ENCODE peak calls at places on chromosome 5, in four cellular contexts. W, T, R and H are unnamed samples.

GRCh38 chr5:119476341-119476740 is 24.0 kb downstream of the HSD17B4 start:
- DNase-seq in W (no peak), T (no peak), R (no peak), H (no peak)

GRCh38 chr5:122165574-122166021 is 36.3 kb downstream of the ZNF474 start:
- DNase-seq in W (no peak), T (no peak), R (no peak), H (no peak)

GRCh38 chr5:138032028-138032571 is 779 bp downstream of the FAM13B start:
- DNase-seq in W (peak), T (peak), R (peak), H (peak)

GRCh38 chr5:173780356-173781234 is 107.6 kb upstream of the CPEB4 start:
- DNase-seq in W (no peak), T (no peak), R (no peak), H (no peak)

GRCh38 chr5:6714221-6715041 is 1.2 kb downstream of the TENT4A start:
- DNase-seq in W (peak), T (peak), R (peak), H (peak)

GRCh38 chr5:172322028-172322965 is 38.7 kb upstream of the UBTD2 start:
- DNase-seq in W (no peak), T (no peak), R (no peak), H (no peak)

GRCh38 chr5:72494700-72495124 is 12.5 kb downstream of the ZNF366 start:
- DNase-seq in W (no peak), T (no peak), R (no peak), H (no peak)

GRCh38 chr5:127824126-127824525 is 120.9 kb downstream of the CCDC192 start:
- DNase-seq in W (no peak), T (no peak), R (no peak), H (no peak)

GRCh38 chr5:101517795-101518194 is 614.7 kb upstream of the ST8SIA4 start:
- DNase-seq in W (no peak), T (no peak), R (no peak), H (no peak)

GRCh38 chr5:56468278-56468677 is 235.1 kb upstream of the ANKRD55 start:
- DNase-seq in W (no peak), T (no peak), R (no peak), H (no peak)

GRCh38 chr5:137470111-137470920 is 28.8 kb downstream of the SPOCK1 start:
- DNase-seq in W (peak), T (no peak), R (no peak), H (no peak)

GRCh38 chr5:106127341-106127781 is 1543.4 kb downstream of the EFNA5 start:
- DNase-seq in W (no peak), T (no peak), R (peak), H (no peak)

GRCh38 chr5:179986328-179986727 is 78.6 kb upstream of the TBC1D9B start:
- DNase-seq in W (no peak), T (no peak), R (no peak), H (no peak)

GRCh38 chr5:58775699-58776098 is 192.8 kb downstream of the RAB3C start:
- DNase-seq in W (no peak), T (no peak), R (no peak), H (no peak)

GRCh38 chr5:32090755-32091128 is 83.4 kb downstream of the GOLPH3 start:
- DNase-seq in W (no peak), T (peak), R (peak), H (no peak)

GRCh38 chr5:126863402-126863801 is 86.5 kb downstream of the LMNB1 start:
- DNase-seq in W (no peak), T (no peak), R (no peak), H (no peak)

GRCh38 chr5:173826179-173826920 is 61.8 kb upstream of the CPEB4 start:
- DNase-seq in W (no peak), T (no peak), R (no peak), H (no peak)

GRCh38 chr5:1008451-1009358 is at the start of gene NKD2:
- DNase-seq in W (peak), T (peak), R (peak), H (peak)

GRCh38 chr5:160213537-160213936 is 15.8 kb upstream of the FABP6 start:
- DNase-seq in W (no peak), T (no peak), R (no peak), H (no peak)

GRCh38 chr5:84568171-84568570 is 183.5 kb upstream of the EDIL3 start:
- DNase-seq in W (no peak), T (no peak), R (peak), H (no peak)

GRCh38 chr5:65831276-65831675 is 95.1 kb upstream of the ERBIN start:
- DNase-seq in W (no peak), T (no peak), R (no peak), H (no peak)

GRCh38 chr5:150137997-150138396 is 17.6 kb downstream of the PDGFRB start:
- DNase-seq in W (peak), T (no peak), R (no peak), H (peak)

GRCh38 chr5:142472306-142472951 is 147.6 kb upstream of the SPRY4 start:
- DNase-seq in W (no peak), T (no peak), R (no peak), H (no peak)

GRCh38 chr5:66333192-66333591 is 189.1 kb downstream of the SREK1 start:
- DNase-seq in W (no peak), T (no peak), R (no peak), H (no peak)

GRCh38 chr5:96226941-96227552 is 206.0 kb downstream of the PCSK1 start:
- DNase-seq in W (no peak), T (peak), R (no peak), H (no peak)

GRCh38 chr5:159797566-159797965 is 118.7 kb upstream of the ADRA1B start:
- DNase-seq in W (no peak), T (no peak), R (no peak), H (no peak)

GRCh38 chr5:126433708-126434107 is 10.5 kb downstream of the GRAMD2B start:
- DNase-seq in W (no peak), T (no peak), R (no peak), H (no peak)

GRCh38 chr5:90696148-90696547 is 137.6 kb downstream of the ADGRV1 start:
- DNase-seq in W (no peak), T (no peak), R (no peak), H (no peak)

GRCh38 chr5:75130818-75131349 is 78.5 kb upstream of the GCNT4 start:
- DNase-seq in W (no peak), T (peak), R (no peak), H (no peak)

GRCh38 chr5:94288937-94289336 is 329.5 kb downstream of the KIAA0825 start:
- DNase-seq in W (no peak), T (no peak), R (no peak), H (no peak)

GRCh38 chr5:172150514-172151425 is 37.3 kb downstream of the STK10 start:
- DNase-seq in W (peak), T (no peak), R (no peak), H (peak)

GRCh38 chr5:149790276-149790675 is 60.2 kb downstream of the PPARGC1B start:
- DNase-seq in W (no peak), T (no peak), R (no peak), H (no peak)

GRCh38 chr5:42689391-42689790 is 67.2 kb upstream of the CCDC152 start:
- DNase-seq in W (no peak), T (no peak), R (no peak), H (no peak)

GRCh38 chr5:131997727-131998117 is 13.7 kb downstream of the ACSL6 start:
- DNase-seq in W (no peak), T (no peak), R (no peak), H (no peak)

DNA sequence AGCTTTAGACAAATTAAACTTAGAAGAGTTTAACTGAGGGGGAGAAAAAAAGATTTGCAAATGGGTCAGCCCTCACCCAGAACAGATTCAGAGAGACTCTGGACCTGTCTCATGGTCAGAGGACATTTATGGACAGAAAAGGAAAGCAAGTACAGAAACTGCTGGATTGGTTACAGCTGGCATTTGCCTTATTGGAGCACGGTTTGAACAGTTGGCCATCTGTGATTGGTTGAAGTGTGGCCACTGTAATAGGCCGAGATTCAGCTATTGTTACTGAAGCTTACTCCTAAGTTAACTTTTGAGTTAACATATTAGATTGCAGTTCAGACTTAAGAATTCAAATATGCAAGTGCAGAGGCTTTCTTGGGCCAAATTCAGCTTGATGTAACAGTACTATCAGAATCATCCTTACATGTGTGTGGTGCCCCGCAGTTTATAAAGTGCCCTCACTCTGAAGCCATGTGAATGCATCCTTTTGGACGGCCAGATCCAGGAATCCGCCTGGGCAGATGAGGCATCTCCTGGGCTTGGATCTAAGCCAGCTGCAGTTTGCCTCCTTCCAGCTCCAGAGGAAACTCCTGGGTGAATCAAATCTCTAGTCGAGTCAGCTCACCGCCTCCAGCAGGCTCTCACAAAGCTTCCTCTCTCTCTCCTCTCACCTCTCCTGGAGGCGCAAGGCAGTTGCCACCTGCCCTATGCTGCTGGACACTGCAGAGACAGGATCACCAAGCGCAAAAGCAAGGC is 165.2 kb downstream of the ADAMTS12 start:
- DNase-seq in W (no peak), T (no peak), R (no peak), H (peak)
- H3K27ac ChIP-seq in W (no peak), T (no peak), R (no peak), H (peak)

DNA sequence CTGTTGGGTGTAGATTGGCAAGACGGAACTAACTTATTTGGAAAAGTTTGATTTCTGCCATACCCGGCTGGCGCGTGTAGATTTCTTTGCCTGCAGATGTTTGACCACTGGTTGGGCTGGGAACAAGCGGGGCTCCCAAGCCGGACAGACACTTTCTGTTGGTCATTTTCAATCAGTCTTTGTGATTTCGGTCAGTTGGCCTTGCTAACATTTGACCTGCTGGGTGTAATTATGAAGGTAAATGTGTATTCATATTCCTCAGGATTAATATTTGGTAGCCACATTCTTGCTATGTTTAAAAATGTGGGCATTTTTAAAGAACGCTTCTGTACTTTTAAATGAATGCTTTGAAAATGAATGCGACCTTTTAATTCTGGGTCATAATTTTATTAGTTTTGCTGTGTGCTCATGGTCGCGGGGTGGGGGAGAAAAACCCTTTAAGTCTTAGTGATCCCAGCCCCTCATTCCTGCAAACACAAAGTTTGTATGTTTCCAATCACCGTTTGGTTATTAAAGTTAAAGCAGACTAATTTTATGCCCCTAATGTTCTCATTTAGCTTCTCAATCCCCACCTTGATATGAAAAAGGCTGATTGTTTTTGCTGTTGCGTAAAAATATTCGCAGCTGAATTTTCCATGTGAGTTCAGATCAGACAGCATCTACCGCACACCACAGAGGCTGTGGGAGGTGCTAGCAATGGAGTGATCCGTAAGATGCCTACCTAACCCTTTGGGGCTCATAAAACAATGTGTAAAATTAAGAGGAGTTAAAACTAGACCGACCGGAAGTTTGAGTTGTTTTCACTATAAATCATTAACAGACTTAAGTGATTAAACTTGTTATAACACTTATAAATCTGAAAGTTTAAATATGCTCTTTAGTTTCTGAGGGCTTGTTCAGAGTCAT is 1.5 kb downstream of the RASGRF2 start:
- DNase-seq in W (no peak), T (no peak), R (no peak), H (no peak)
- H3K4me3 ChIP-seq in W (peak), T (peak), R (peak), H (peak)

DNA sequence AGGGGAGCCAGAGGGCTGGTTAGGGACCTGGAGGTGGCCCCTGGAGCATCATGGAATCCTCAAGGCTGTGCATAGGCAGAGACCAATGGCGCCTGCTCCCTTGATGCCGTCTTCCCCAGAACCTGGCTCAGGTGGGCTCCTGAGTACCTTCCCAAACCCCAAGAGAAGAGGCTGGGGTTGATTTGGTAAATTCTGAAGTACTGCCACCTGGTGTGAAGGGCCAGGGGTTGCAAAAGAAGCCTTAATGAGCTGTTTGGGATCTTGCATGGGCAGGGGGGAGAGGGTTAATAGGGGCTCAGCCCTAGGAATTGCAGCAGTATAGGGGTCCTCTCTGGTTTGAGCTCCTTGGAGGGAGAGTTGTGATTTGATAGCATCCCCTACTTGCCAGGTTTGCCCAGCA is 52.1 kb downstream of the CYSTM1 start:
- DNase-seq in W (no peak), T (no peak), R (peak), H (no peak)
- TF ChIP-seq CTCF in W (no peak), T (no peak), R (peak), H (no peak)

DNA sequence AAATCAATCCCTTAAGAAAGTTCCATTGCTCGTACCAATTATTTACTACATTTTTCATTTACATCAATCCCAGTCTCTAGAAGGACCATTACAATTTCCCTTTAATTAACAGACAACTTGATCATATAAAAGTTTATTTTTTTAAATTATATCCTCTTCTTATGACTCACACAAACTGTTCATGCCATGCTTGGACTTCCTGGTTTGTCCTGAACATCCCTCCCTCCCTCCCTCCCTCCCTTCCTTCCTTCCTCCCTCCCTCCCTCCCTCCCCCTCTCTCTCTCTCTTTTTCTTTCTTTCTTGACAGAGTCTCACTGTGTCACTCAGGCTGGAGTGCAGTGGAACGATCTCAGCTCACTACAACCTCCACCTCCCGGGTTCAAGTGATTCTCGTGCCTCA is 11.6 kb upstream of the CLTB start:
- DNase-seq in W (no peak), T (no peak), R (no peak), H (no peak)
- H3K27ac ChIP-seq in W (no peak), T (no peak), R (no peak), H (no peak)